ENCODE peak calls at places on chromosomes 4 and X, in nine cellular contexts. J is fibroblast of lung, H is mucosa of descending colon, T is tibial artery, Z is pancreas, L is BE2C, P is mammary epithelial cell, E is heart right ventricle, N is prostate gland. U is an unnamed sample. For H3K36me3 and H3K4me1, the result is how much of the 10 kb centered on the place peaks cover.

GRCh38 chr4:112898357-112899141 is 150.9 kb upstream of the ANK2 start:
- DNase-seq in P (peak), H (no peak), T (no peak), J (peak), N (no peak), Z (no peak), E (no peak), L (no peak), U (no peak)

GRCh38 chr4:159177265-159178146 is 74.6 kb downstream of the RAPGEF2 start:
- DNase-seq in P (no peak), Z (no peak), N (no peak), E (no peak), T (no peak), J (no peak), H (peak), L (no peak), U (no peak)

GRCh38 chrX:72304877-72305276 is 837 bp downstream of the CITED1 start:
- DNase-seq in N (no peak), T (no peak), P (no peak), Z (no peak), E (no peak), J (no peak), L (no peak), H (no peak), U (no peak)

GRCh38 chrX:123277821-123278220 is 93.7 kb downstream of the GRIA3 start:
- DNase-seq in P (no peak), L (no peak), H (no peak), N (no peak), E (no peak), Z (no peak), J (no peak), T (no peak), U (no peak)

GRCh38 chr4:188647820-188648380 is 508.7 kb downstream of the TRIML1 start:
- DNase-seq in N (no peak), J (no peak), E (no peak), T (no peak), Z (no peak), L (no peak), H (no peak), P (peak), U (no peak)

GRCh38 chr4:110849461-110849860 is 226.6 kb upstream of the PITX2 start:
- DNase-seq in L (no peak), H (no peak), P (no peak), T (no peak), J (no peak), E (no peak), N (no peak), Z (no peak), U (no peak)

GRCh38 chr4:183905593-183906485 is 732 bp downstream of the STOX2 start:
- DNase-seq in P (peak), H (peak), N (peak), E (peak), Z (peak), T (no peak), L (peak), J (peak), U (peak)

GRCh38 chr4:70559216-70559830 is 32.7 kb upstream of the AMBN start:
- DNase-seq in N (peak), Z (no peak), H (peak), L (peak), J (peak), T (no peak), P (peak), E (peak), U (peak)

GRCh38 chr4:2353222-2354107 is 65.0 kb downstream of the ZFYVE28 start:
- DNase-seq in Z (no peak), E (peak), H (no peak), J (no peak), P (no peak), T (peak), N (no peak), L (peak), U (no peak)

GRCh38 chr4:123856689-123857545 is 460.3 kb downstream of the SPRY1 start:
- DNase-seq in H (peak), J (peak), E (peak), L (no peak), N (peak), T (no peak), Z (no peak), P (no peak), U (no peak)

DNA sequence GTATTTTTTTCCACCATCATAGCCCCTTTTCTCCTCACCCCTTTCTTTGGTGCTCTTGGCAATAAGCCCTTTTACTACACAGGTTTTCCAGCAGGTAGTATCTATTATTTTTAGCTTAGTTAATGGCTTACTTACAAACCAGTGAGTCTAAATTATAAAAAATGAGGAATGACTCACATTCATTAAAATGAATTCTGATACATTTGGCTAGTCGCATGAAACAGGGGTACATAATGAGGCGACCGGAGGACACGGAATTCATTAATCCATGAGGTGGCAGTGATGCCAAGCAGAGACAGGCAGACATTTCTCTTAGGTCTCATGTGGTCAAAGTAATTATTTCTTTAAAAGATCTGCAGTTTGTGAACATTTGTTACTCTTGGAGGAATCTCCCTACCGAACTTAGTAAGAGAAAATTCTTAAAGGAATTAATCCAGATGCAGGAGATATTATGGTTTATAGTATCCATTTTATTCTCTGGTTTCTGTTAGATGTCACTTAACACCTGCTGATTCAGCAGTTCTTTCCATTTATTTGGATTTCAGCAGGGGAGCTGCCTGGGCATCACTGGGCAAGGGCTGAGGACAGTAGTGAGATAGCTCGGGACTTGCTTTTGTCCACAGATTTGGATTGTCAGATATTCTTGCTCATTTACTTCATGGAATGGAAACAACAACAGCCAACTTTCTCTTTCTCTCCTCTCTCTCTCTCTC is 575.0 kb upstream of the NR3C2 start:
- DNase-seq in J (no peak), L (no peak), P (no peak), N (no peak), H (no peak), E (no peak), T (no peak), Z (no peak), U (no peak)
- TF ChIP-seq CTCF in J (no peak), L (no peak), P (no peak), N (no peak), H (no peak), E (no peak), T (no peak), Z (no peak), U (no peak)

GRCh38 chr4:13616597-13616996 is 10.9 kb downstream of the BOD1L1 start:
- DNase-seq in J (no peak), P (no peak), T (no peak), N (no peak), Z (no peak), L (no peak), E (no peak), H (no peak), U (no peak)
- H3K36me3 ChIP-seq in J (under half), P (under half), T (half or more), N (under half), Z (under half), L (under half), E (under half), H (under half), U (under half)

GRCh38 chr4:152104846-152105462 is 344.1 kb upstream of the GATB start:
- DNase-seq in Z (no peak), P (no peak), T (no peak), N (no peak), L (no peak), H (no peak), E (no peak), J (no peak), U (no peak)

GRCh38 chr4:152104286-152104685 is 343.5 kb upstream of the GATB start:
- DNase-seq in T (no peak), Z (no peak), L (no peak), H (no peak), E (no peak), N (no peak), P (no peak), J (no peak), U (no peak)

GRCh38 chr4:152106781-152107321 is 346.0 kb upstream of the GATB start:
- DNase-seq in Z (no peak), H (no peak), P (no peak), J (peak), L (no peak), E (no peak), T (no peak), N (no peak), U (no peak)

GRCh38 chr4:152107736-152108500 is 347.1 kb upstream of the GATB start:
- DNase-seq in T (no peak), N (no peak), Z (no peak), L (no peak), E (no peak), H (no peak), P (no peak), J (no peak), U (no peak)

DNA sequence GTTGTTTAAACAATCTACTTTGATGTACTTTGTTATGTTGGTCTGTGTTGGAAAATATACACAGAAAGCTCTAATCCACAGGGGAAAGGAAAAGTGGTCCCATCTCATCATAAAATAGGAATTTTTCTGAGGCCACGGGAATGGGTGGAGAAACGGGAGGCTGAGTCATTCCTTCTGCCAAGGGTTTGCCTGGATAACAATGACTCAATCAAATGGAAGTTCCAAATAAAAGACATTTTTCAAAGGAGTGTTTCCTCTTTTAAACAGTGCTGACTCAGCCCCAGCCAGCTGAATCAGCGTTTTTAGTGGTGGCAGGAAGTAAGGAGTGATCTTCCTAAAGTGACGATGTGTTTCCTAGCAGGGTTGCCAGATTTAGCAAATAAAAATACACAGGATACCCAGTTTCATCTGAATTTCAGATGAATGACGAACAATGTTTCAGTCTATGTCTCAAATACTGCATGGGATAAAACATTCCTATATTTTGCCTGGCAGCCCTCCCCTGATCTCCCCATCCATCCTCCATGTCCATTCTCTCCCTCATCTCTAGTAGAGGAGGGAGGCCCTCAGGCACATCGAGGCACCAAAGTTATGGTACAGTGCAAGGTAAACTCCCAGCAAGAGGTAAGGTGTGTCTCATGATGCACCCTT is 345.4 kb upstream of the GATB start:
- DNase-seq in H (peak), N (no peak), E (peak), P (peak), Z (no peak), T (peak), J (peak), L (no peak), U (no peak)
- H3K4me1 ChIP-seq in H (under half), N (under half), E (under half), P (under half), Z (under half), T (under half), J (under half), L (under half), U (under half)

GRCh38 chr4:97530676-97531075 is 612.6 kb downstream of the STPG2 start:
- DNase-seq in P (no peak), T (no peak), L (no peak), H (no peak), N (no peak), Z (no peak), E (no peak), J (peak), U (no peak)
- TF ChIP-seq CTCF in P (no peak), T (no peak), L (no peak), H (no peak), N (no peak), Z (no peak), E (no peak), J (no peak), U (no peak)

DNA sequence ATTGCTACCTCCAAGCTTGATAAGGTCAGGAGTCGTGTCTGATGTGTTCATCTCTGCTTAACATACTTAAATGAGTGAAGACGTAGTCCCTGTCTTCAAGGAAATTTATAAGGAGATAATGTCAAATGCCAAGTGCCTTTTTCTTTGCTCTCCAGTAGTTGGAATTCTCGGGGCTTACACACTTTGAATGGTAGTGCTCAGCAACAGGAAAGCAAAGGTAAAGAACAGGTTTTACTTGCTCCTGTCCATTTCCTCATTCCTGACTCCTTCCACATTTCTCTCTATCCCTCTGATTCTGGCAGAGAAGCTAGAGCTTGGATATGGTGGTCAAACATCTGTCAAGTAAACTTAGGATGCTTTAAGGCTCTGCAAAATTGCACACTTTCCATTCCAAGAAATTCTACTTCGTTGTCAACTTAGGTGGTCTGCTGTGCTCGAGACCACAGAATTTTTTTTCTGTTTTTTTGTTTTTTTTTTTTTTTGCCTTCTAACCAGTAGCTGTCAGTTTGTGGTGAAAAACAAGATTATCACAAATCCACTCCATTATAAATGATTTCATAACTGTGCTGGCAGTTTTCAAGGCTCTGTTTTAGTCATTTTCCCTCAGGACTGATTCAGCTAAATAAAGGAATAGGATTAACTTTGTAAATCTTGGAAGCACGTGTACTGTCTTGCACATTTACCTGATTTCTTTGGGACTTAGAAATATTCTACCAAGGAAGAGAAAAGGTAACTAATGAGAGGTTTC is 180.8 kb upstream of the ANXA3 start:
- DNase-seq in L (no peak), P (peak), J (no peak), N (peak), E (no peak), Z (no peak), H (no peak), T (no peak), U (no peak)
- H3K36me3 ChIP-seq in L (under half), P (under half), J (under half), N (under half), E (under half), Z (under half), H (under half), T (under half), U (under half)

DNA sequence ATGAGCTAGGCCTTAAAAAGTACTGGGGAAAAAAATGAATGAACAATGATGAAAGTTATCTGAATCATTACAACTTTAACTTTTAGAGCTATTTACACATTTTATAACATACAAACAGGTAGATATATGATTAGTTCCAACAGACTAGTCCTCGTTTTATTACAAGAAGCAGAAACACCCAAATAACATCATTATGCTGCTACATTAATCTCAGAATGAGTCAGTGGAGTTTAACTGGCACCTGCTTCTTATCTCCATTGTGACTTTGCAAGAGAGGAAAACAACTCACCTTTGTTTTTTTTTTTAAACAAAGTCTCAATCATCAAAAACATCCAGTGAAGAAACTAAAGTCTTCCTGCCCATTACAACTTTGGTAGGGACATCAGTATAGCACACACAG is 15.2 kb downstream of the ATP8A1 start:
- DNase-seq in E (no peak), Z (no peak), H (no peak), J (no peak), L (no peak), T (no peak), N (no peak), P (no peak), U (no peak)
- H3K4me1 ChIP-seq in E (under half), Z (under half), H (under half), J (under half), L (under half), T (under half), N (under half), P (under half), U (under half)

DNA sequence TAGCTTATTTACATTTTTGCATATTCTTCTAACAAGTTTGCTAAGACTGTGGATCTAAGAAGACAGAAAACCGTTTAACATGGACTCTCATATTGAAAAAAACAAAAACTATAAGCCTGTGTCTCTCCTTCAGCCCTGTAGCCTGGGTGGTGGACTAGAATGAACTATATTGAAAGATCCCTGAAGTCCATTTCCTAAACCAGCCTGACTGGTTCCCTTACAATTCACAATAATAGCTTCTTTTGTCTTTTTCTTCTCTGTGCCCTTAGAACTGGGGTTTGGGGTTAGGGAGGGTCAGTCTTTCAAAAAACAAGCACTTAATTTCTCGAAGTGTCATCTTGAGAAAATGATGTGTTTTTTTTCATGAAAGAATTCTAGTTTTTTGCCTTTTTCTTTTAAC is 59.0 kb downstream of the GSTCD start:
- DNase-seq in H (no peak), Z (no peak), P (peak), T (no peak), N (no peak), J (no peak), L (no peak), E (no peak), U (no peak)
- TF ChIP-seq CTCF in H (no peak), Z (no peak), P (no peak), T (no peak), N (no peak), J (no peak), L (no peak), E (no peak), U (no peak)

DNA sequence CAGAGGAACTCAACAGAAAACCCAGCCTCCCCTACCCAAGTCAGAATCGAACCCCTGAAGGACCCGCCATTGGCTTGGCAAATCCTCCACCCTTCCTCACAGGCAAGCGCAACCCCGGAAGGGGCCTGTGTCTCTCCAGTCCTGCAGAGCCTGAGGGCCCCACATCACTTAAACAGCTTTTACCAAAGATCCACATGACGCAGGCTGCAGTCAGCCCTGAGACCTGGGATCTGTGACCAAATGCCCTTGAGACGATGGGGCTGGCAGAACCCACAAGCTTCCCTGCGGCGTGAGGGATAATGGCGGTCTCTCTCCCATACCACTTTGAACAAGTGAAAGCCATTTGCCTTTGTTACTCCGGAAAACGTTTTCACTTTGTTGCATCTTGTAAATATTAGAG is 54.9 kb downstream of the ACOX3 start:
- DNase-seq in L (no peak), H (no peak), E (no peak), N (no peak), T (no peak), J (no peak), Z (no peak), P (no peak), U (no peak)
- H3K36me3 ChIP-seq in L (under half), H (under half), E (under half), N (under half), T (half or more), J (under half), Z (under half), P (under half), U (under half)

GRCh38 chr4:27007507-27007906 is 146.9 kb downstream of the STIM2 start:
- DNase-seq in N (no peak), T (no peak), Z (no peak), L (no peak), P (no peak), H (no peak), E (no peak), J (no peak), U (no peak)
- H3K4me1 ChIP-seq in N (under half), T (under half), Z (under half), L (under half), P (under half), H (under half), E (under half), J (under half), U (under half)

DNA sequence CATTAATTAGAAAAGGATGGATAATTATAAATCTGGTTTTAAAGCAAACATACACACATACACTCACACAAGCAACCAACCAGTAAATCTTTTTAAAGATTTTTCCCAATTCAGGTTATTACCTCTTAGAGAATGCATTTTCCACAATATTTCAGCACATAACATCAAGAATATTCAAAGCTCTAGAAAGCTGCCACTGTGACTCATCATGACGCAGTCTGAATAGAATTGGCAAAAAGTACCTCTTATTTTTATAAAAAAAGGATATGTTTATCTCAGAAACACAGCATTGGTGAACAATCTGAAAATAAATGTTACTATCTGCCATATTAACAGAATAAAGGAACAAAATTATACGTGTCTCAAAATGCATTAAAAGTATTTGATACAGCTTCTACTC is 41.3 kb upstream of the USP9X start:
- DNase-seq in Z (no peak), H (no peak), L (no peak), P (peak), E (no peak), J (peak), T (no peak), N (no peak), U (no peak)
- TF ChIP-seq CTCF in Z (no peak), H (no peak), L (no peak), P (no peak), E (no peak), J (no peak), T (no peak), N (no peak), U (no peak)